ENCODE peak calls at places on chromosomes 1 and 21, in nine cellular contexts. I is Ammon's horn, U is AG09309, D is endodermal cell, S is SK-N-DZ, J is Right ventricle myocardium superior, N is G401, H is suprapubic skin, O is body of pancreas. E is an unnamed sample.

GRCh38 chr1:68112835-68113243 is 62.4 kb upstream of the DIRAS3 start:
- DNase-seq in I (peak; percentile 82), U (no peak), D (peak; percentile 22), S (no peak), J (peak; percentile 55), N (peak; percentile 71), H (no peak), O (no peak), E (peak; percentile 64)

GRCh38 chr21:44871576-44872265 is 1.8 kb downstream of the PTTG1IP start:
- DNase-seq in I (peak; percentile 71), U (peak; percentile 49), D (no peak), S (no peak), J (peak; percentile 54), N (peak; percentile 29), H (peak; percentile 85), O (no peak), E (no peak)

GRCh38 chr1:119718969-119719368 is 7.2 kb downstream of the PHGDH start:
- DNase-seq in I (no peak), U (no peak), D (peak; percentile 29), S (no peak), J (no peak), N (no peak), H (no peak), O (peak; percentile 47), E (no peak)

GRCh38 chr1:3530931-3531818 is 76.7 kb downstream of the ARHGEF16 start:
- DNase-seq in I (peak; percentile 22), U (no peak), D (peak; percentile 97), S (no peak), J (peak; percentile 90), N (peak; percentile 67), H (peak; percentile 90), O (peak; percentile 83), E (no peak)

GRCh38 chr1:32900956-32901822 is at the start of gene TMEM54:
- DNase-seq in I (no peak), U (no peak), D (peak; percentile 74), S (no peak), J (peak; percentile 64), N (no peak), H (no peak), O (peak; percentile 74), E (no peak)

GRCh38 chr1:200172311-200172710 is 144.8 kb downstream of the NR5A2 start:
- DNase-seq in I (no peak), U (peak; percentile 3), D (no peak), S (no peak), J (no peak), N (no peak), H (no peak), O (no peak), E (no peak)

GRCh38 chr1:114437812-114438211 is 73.2 kb downstream of the TRIM33 start:
- DNase-seq in I (no peak), U (no peak), D (no peak), S (no peak), J (no peak), N (no peak), H (no peak), O (no peak), E (no peak)

GRCh38 chr1:20361805-20362381 is 71.2 kb downstream of the VWA5B1 start:
- DNase-seq in I (peak; percentile 85), U (no peak), D (peak; percentile 97), S (no peak), J (peak; percentile 73), N (peak; percentile 85), H (no peak), O (peak; percentile 46), E (peak; percentile 29)

GRCh38 chr1:58780586-58781452 is 3.0 kb downstream of the JUN start:
- DNase-seq in I (no peak), U (no peak), D (no peak), S (no peak), J (no peak), N (peak; percentile 17), H (no peak), O (peak; percentile 45), E (no peak)

GRCh38 chr21:41396452-41397107 is 29.5 kb upstream of the MX1 start:
- DNase-seq in I (peak; percentile 35), U (no peak), D (peak; percentile 63), S (no peak), J (peak; percentile 73), N (no peak), H (no peak), O (no peak), E (no peak)

GRCh38 chr1:221800831-221801610 is 59.1 kb upstream of the DUSP10 start:
- DNase-seq in I (no peak), U (no peak), D (no peak), S (no peak), J (no peak), N (no peak), H (no peak), O (no peak), E (no peak)

GRCh38 chr1:12276225-12276624 is 46.4 kb downstream of the VPS13D start:
- DNase-seq in I (no peak), U (no peak), D (peak; percentile 79), S (no peak), J (no peak), N (peak; percentile 12), H (no peak), O (peak; percentile 17), E (peak; percentile 24)

GRCh38 chr1:64440423-64440822 is 29.5 kb upstream of the CACHD1 start:
- DNase-seq in I (no peak), U (no peak), D (no peak), S (no peak), J (no peak), N (no peak), H (no peak), O (no peak), E (no peak)

GRCh38 chr1:91018006-91018405 is 3.8 kb downstream of the ZNF644 start:
- DNase-seq in I (peak; percentile 56), U (no peak), D (no peak), S (peak; percentile 9), J (no peak), N (peak; percentile 30), H (no peak), O (no peak), E (no peak)

GRCh38 chr1:77220687-77221463 is 1.6 kb upstream of the PIGK start:
- DNase-seq in I (no peak), U (peak; percentile 55), D (no peak), S (no peak), J (no peak), N (peak; percentile 2), H (no peak), O (no peak), E (no peak)

GRCh38 chr1:16900771-16901170 is 5.0 kb downstream of the RNU1-2 start:
- DNase-seq in I (no peak), U (no peak), D (peak; percentile 64), S (no peak), J (no peak), N (no peak), H (no peak), O (no peak), E (no peak)

GRCh38 chr1:59692591-59692990 is 122.2 kb upstream of the HOOK1 start:
- DNase-seq in I (no peak), U (peak; percentile 97), D (no peak), S (peak; percentile 83), J (no peak), N (no peak), H (no peak), O (no peak), E (peak; percentile 48)

GRCh38 chr1:32876341-32877210 is 5.9 kb upstream of the FNDC5 start:
- DNase-seq in I (peak; percentile 71), U (no peak), D (peak; percentile 87), S (peak; percentile 64), J (peak; percentile 78), N (no peak), H (no peak), O (peak; percentile 72), E (no peak)

GRCh38 chr21:28436286-28436932 is 556.3 kb downstream of the LTN1 start:
- DNase-seq in I (no peak), U (no peak), D (no peak), S (no peak), J (no peak), N (no peak), H (no peak), O (no peak), E (peak; percentile 33)

GRCh38 chr1:2528966-2529750 is 905 bp downstream of the HES5 start:
- DNase-seq in I (no peak), U (no peak), D (peak; percentile 92), S (no peak), J (no peak), N (peak; percentile 50), H (no peak), O (peak; percentile 37), E (no peak)

GRCh38 chr1:25527226-25527846 is 16.1 kb upstream of the LDLRAP1 start:
- DNase-seq in I (peak; percentile 42), U (no peak), D (no peak), S (no peak), J (no peak), N (peak; percentile 88), H (no peak), O (no peak), E (no peak)

GRCh38 chr1:222749927-222750326 is 12.9 kb downstream of the FAM177B start:
- DNase-seq in I (no peak), U (no peak), D (peak; percentile 52), S (peak; percentile 76), J (no peak), N (peak; percentile 48), H (no peak), O (no peak), E (no peak)

GRCh38 chr1:39205102-39205780 is 746 bp downstream of the MACF1 start:
- DNase-seq in I (peak; percentile 59), U (no peak), D (no peak), S (no peak), J (peak; percentile 50), N (no peak), H (no peak), O (no peak), E (no peak)

GRCh38 chr1:19309123-19309813 is 2.7 kb downstream of the AKR7A2 start:
- DNase-seq in I (no peak), U (no peak), D (no peak), S (no peak), J (no peak), N (no peak), H (no peak), O (no peak), E (peak; percentile 36)

GRCh38 chr1:219433471-219434131 is 179.3 kb downstream of the ZC3H11B start:
- DNase-seq in I (no peak), U (no peak), D (no peak), S (no peak), J (no peak), N (no peak), H (no peak), O (peak; percentile 26), E (no peak)

GRCh38 chr1:40090652-40091355 is 6.2 kb downstream of the PPT1 start:
- DNase-seq in I (no peak), U (no peak), D (no peak), S (no peak), J (no peak), N (no peak), H (no peak), O (no peak), E (no peak)

GRCh38 chr1:230031131-230031530 is 35.9 kb upstream of the GALNT2 start:
- DNase-seq in I (no peak), U (no peak), D (no peak), S (no peak), J (no peak), N (no peak), H (no peak), O (no peak), E (no peak)

GRCh38 chr1:56362994-56363770 is 216.2 kb downstream of the PLPP3 start:
- DNase-seq in I (peak; percentile 65), U (no peak), D (no peak), S (no peak), J (no peak), N (no peak), H (no peak), O (no peak), E (no peak)

GRCh38 chr21:9837946-9838801 is 683.2 kb upstream of the TPTE start:
- DNase-seq in I (peak; percentile 2), U (no peak), D (no peak), S (peak; percentile 53), J (no peak), N (no peak), H (peak; percentile 67), O (no peak), E (no peak)

GRCh38 chr1:214341459-214341858 is 60.5 kb downstream of the SMYD2 start:
- DNase-seq in I (no peak), U (no peak), D (no peak), S (no peak), J (no peak), N (no peak), H (no peak), O (no peak), E (no peak)

E was measured in astrocyte of the cerebellum.